ENCODE peak calls at places on chromosomes 13 and 19, in six cellular contexts. V is IMR-90, Q is mesenchymal stem cell, E is mesendoderm, Z is neuronal stem cell, G is H1. C is an unnamed sample.

GRCh38 chr19:57279418-57280164 is 694 bp upstream of the ZNF460 start:
- DNase-seq in V (peak), Q (peak), E (peak), Z (peak), G (peak), C (peak)

GRCh38 chr13:77305276-77305675 is 21.6 kb downstream of the MYCBP2 start:
- DNase-seq in V (no peak), Q (no peak), E (no peak), Z (no peak), G (no peak), C (peak)

GRCh38 chr13:33279898-33280549 is 5.5 kb downstream of the STARD13 start:
- DNase-seq in V (peak), Q (peak), E (peak), Z (no peak), G (no peak), C (peak)

GRCh38 chr19:4516939-4517300 is 1.4 kb downstream of the PLIN4 start:
- DNase-seq in V (no peak), Q (no peak), E (no peak), Z (no peak), G (no peak), C (no peak)

GRCh38 chr19:10155834-10156233 is 36.1 kb upstream of the EIF3G start:
- DNase-seq in V (peak), Q (no peak), E (no peak), Z (no peak), G (no peak), C (no peak)

GRCh38 chr13:43195112-43195511 is 171.7 kb downstream of the DNAJC15 start:
- DNase-seq in V (no peak), Q (no peak), E (no peak), Z (no peak), G (no peak), C (no peak)

GRCh38 chr13:19596960-19597361 is 35.6 kb upstream of the TPTE2 start:
- DNase-seq in V (peak), Q (peak), E (no peak), Z (no peak), G (no peak), C (no peak)

GRCh38 chr13:19782049-19782726 is 557 bp downstream of the PSPC1 start:
- DNase-seq in V (peak), Q (peak), E (peak), Z (peak), G (peak), C (peak)

GRCh38 chr13:26249551-26249950 is 4.4 kb upstream of the CDK8 start:
- DNase-seq in V (no peak), Q (no peak), E (no peak), Z (no peak), G (no peak), C (no peak)

GRCh38 chr13:57634829-57635165 is 3.3 kb downstream of the PCDH17 start:
- DNase-seq in V (no peak), Q (no peak), E (no peak), Z (no peak), G (no peak), C (no peak)

GRCh38 chr13:114339779-114340534 is 25.7 kb downstream of the CHAMP1 start:
- DNase-seq in V (peak), Q (peak), E (no peak), Z (no peak), G (no peak), C (no peak)

GRCh38 chr13:107271226-107271625 is 703.3 kb upstream of the ARGLU1 start:
- DNase-seq in V (peak), Q (peak), E (peak), Z (no peak), G (peak), C (no peak)

GRCh38 chr13:37968555-37968954 is 99.0 kb upstream of the TRPC4 start:
- DNase-seq in V (no peak), Q (no peak), E (no peak), Z (no peak), G (no peak), C (no peak)

DNA sequence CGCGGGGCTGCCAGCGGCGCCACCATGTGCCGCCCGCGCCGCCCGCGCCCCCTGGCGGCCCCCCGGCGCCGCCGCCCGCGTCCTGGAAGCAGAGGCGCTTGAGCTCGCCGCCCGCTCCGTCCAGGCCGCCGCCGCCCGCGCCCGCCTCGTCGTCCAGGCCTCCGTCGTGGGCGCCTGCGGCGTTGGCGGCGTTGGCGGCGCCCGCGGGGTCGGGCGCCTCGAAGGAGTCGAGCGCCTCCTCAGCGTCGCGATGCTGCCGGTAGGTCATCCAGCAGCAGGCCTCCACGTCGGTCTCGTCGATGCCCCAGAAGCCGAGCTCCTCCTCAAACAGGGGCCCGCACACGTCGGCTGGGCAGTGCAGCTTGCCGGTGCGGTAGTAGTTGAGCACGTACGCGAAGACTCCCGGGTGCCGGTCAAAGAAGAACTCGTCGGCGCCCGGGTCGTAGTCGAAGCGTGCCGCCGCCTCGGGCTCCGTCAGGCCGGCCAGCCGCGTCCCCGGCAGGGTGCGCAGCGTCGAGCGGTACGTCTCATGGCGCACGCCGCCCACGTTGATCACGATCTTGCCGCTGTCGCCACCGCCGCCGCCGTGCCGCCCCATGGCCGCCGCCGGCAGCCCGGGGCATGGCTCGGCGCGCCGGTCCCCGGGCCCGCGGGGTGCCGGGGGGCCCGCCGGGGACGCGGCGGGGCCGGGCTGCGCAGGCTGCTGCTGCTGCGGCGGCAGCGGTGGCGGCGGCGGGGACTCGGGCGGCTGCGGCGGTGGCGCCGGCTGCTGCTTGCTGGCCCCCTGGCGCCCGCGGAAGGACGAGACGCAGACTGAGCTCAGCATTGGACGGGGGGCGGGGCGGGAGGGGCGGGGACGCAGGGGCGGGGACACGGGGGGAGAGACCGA is 676 bp downstream of the KCNC3 start:
- DNase-seq in V (no peak), Q (no peak), E (peak), Z (no peak), G (peak), C (peak)
- H3K4me3 ChIP-seq in V (peak), Q (no peak), E (peak), Z (peak), G (peak), C (peak)

DNA sequence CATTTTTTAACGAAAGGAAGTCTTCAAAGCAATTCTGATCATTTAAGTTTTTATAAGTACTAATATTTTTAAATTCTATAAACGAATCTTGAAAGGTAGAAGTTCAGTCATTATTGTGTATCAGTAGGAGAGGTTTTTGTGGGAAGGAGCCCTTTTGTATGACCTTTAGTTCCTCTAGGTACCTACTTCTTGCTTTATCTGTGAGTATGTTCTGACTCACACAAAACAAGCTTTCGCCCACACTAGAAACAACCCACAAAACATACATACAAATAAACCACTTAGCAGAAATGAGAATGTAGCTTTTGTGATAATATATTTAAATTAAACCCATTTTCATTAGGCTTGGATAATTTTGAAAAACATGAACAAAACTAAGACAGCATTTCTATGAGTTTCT is 27.8 kb downstream of the ERCC5 start:
- DNase-seq in V (no peak), Q (peak), E (no peak), Z (no peak), G (no peak), C (no peak)
- H3K27ac ChIP-seq in V (no peak), Q (no peak), E (no peak), Z (no peak), G (no peak), C (no peak)

DNA sequence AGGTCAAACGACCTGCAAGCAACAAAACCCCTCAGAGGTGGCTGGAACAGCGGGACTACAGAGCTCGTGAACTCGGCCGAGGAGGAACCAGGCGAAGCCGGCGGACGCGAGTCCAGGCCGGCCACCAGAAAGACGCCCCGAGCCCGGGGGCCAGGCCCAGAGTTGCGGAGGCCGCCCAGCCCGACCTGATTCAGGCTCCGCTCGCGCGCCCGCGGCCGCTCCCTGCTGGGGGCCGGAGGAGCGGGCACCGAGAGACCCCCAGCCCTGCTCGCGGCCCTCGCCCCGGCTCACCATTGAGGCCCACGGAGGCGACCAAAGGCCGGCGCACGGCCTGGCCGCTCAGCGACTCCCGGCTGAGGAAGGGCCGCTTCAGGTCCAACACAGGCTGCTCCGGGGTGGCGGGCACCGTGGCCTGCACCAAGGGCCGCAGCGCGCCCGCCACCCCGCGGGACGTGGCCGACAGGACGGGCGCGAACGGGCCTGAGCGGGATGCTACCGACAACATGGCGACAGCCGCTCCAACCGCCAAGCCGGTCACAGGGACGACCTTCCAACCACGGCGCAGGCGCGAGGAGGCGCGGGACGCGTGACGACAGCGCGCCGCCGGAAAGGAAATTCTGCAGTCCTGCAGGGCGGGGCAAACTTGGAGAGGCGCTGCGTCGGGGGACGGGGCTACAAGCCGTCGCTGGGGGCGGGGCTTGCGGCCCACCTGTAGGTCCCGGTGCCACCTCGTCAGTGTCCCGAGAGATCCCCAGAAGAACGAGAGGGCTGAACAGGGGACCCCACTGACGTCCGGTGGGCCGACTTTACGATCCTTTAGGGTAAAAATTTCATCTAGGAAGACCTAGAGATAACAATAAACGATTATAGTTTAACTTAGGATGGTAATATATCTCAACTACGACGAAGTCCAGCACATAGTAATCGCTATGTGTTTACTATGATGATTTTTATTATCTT is at the start of gene UQCRFS1:
- DNase-seq in V (peak), Q (peak), E (peak), Z (peak), G (peak), C (peak)
- H3K23ac ChIP-seq in V (peak), Q (no peak), E (peak), Z (peak), G (no peak), C (no peak)

DNA sequence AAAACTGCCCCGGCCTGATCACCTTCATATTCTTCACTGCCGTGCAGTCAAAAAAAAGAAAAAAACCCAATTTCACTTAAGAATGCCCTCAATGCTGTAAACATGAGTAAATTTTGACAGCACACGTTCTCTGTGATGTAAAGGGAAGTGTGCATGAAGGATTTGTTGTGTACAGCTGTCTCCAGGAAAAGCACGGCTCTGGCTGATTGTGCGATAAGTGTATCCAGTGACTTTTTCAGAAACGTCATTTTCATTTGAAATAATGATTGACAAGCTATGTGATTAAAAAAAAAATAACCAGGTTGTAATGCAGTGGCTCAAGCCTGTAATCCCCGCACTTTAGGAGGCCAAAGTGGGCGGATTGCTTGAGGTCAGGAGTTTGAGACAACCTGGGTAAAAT is 39.6 kb downstream of the ANKRD10 start:
- DNase-seq in V (no peak), Q (no peak), E (no peak), Z (no peak), G (no peak), C (no peak)
- H3K4me3 ChIP-seq in V (no peak), Q (no peak), E (no peak), Z (no peak), G (no peak), C (no peak)

GRCh38 chr19:13860679-13861391 is 16.1 kb upstream of the NANOS3 start:
- DNase-seq in V (no peak), Q (no peak), E (no peak), Z (no peak), G (no peak), C (no peak)
- H3K27ac ChIP-seq in V (peak), Q (no peak), E (no peak), Z (no peak), G (no peak), C (no peak)

DNA sequence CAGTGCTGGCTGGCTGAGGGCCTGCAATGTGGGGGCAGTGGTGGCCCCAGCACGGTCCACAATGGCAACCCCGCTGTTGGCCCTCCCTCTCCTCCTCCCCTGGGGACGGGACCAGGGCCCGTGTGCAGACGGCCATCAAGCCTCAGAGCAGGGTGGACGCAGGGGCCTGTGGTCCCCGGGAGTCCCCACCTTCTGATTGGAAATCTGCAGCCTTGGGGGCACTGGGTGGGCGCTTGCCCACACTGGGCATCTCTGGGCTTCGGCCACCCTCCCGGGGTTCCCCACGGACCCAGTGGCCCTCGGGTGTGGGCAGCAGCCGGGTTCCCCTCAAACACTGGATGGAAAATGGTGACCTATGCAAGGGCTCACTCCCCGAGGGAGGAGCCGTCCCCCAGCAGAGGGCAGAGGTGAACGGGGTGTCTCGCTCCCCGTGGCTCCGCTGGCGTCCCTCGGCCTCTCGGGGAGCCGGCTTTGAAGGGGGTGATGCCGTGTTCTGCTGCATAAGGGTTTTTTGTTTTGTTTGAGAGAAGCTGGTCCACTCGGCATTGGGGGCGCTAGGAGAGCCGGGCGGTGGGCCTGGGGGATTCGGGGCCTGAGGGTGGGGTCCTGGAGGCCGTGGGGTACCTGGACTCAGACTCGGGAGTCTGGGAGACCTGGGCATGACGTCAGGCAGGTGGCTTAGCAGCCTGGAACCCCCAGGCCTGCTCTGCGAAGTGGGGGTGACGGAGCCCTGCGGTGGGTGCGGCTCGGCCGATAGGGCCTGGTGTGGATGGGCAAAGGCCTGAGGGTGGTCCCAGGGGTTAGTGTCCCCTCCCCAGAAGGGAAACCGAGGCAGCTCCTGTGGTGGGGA is 3.9 kb downstream of the EFNA2 start:
- DNase-seq in V (no peak), Q (no peak), E (no peak), Z (no peak), G (no peak), C (no peak)
- H3K23ac ChIP-seq in V (no peak), Q (no peak), E (no peak), Z (peak), G (no peak), C (no peak)

DNA sequence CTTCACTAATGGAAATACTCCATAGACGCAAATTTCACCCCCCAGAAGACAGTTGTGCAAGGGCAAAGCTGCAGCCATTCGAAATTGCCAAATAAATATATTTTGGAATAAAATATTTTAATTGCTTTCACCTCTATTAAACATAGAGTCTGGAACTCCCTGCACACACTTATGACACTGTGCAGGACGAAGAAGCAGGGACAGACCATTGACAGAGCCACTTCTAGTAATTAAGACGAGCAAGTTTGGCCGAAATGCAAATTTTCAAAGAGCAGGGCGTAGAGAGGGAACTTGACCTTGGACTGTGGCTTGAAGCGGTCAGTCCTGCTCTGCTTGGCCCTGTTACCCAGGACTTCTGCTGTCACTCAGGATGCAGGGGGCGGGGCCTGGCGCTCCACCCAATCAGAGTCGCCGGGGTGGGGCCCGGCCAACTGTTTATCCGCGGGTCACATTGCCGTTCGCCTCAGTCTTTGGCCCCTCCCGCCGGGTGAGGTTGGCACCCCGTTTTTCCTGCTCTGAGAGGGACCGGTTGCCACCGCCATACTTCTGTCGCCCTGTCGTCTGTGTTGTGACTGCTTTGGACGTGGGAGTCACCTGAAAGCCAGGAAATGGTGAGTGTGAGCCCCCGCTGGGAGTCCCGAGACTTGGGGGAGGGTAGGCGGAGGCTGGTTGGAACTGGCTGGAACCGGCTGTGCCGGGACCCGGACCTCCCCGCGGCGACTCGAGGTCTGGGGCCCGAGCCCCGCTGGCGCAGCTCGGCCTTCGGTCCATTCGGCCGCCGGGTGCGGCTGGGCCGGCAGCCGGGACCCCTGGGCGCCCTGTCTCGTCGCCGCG is at the start of gene ZNF844:
- DNase-seq in V (peak), Q (peak), E (peak), Z (peak), G (peak), C (peak)
- H3K4me3 ChIP-seq in V (peak), Q (peak), E (peak), Z (peak), G (peak), C (peak)

GRCh38 chr19:39126593-39127187 is 1.1 kb downstream of the PAK4 start:
- DNase-seq in V (no peak), Q (peak), E (peak), Z (no peak), G (no peak), C (peak)

GRCh38 chr19:39124136-39124764 is 1.3 kb upstream of the PAK4 start:
- DNase-seq in V (no peak), Q (no peak), E (peak), Z (no peak), G (no peak), C (no peak)

GRCh38 chr19:39126312-39126561 is 651 bp downstream of the PAK4 start:
- DNase-seq in V (no peak), Q (no peak), E (no peak), Z (no peak), G (no peak), C (no peak)

GRCh38 chr19:39125554-39126311 is at the start of gene PAK4:
- DNase-seq in V (peak), Q (peak), E (peak), Z (peak), G (peak), C (peak)

GRCh38 chr19:39125199-39125553 is 410 bp upstream of the PAK4 start:
- DNase-seq in V (no peak), Q (no peak), E (no peak), Z (no peak), G (no peak), C (no peak)
- H3K27ac ChIP-seq in V (no peak), Q (no peak), E (no peak), Z (no peak), G (no peak), C (no peak)

DNA sequence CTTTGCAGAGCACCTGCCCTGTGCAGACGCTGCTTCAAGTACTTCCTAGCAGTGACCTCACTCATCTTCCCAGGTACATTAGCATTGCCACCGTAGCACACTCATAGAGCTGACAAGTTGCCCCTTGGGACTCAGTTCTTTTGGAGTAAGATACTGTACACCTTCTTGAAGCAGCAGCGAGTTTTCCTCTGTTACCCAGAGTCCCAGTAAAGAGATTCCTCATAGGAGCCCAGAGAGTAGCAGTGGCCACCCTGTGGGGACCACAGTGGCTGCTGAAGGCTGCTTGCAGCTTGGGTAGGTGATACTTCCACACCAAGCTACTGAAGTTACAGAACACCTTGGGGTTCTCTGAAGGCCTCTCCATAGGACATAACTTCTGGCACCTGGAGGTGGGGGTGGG is 56.1 kb downstream of the ZNF536 start:
- DNase-seq in V (no peak), Q (no peak), E (no peak), Z (no peak), G (no peak), C (no peak)
- H3K23ac ChIP-seq in V (no peak), Q (no peak), E (no peak), Z (no peak), G (no peak), C (no peak)

C was measured in trophoblast cell.